ENCODE peak calls at places on chromosomes 7 and 10, in four cellular contexts. W is HCT116, G is K562, J is HepG2. V is an unnamed sample.

GRCh38 chr10:79333513-79333912 is 13.8 kb upstream of the PPIF start:
- DNase-seq in G (no peak), W (no peak), J (no peak), V (no peak)

GRCh38 chr10:24824124-24824523 is 100.4 kb upstream of the ARHGAP21 start:
- DNase-seq in W (no peak), G (no peak), J (no peak), V (no peak)

GRCh38 chr7:17654940-17655339 is 285.4 kb downstream of the SNX13 start:
- DNase-seq in J (no peak), W (no peak), G (no peak), V (no peak)

GRCh38 chr7:129553861-129554530 is 51.7 kb downstream of the SMKR1 start:
- DNase-seq in J (no peak), W (no peak), G (peak; percentile 48), V (no peak)

GRCh38 chr10:13100349-13101294 is 659 bp downstream of the OPTN start:
- DNase-seq in J (peak; percentile 15), G (no peak), W (no peak), V (no peak)

GRCh38 chr7:72321081-72321480 is 91.1 kb downstream of the CALN1 start:
- DNase-seq in J (no peak), W (no peak), G (no peak), V (no peak)

GRCh38 chr7:69232445-69233376 is 365.6 kb upstream of the AUTS2 start:
- DNase-seq in G (no peak), J (no peak), W (no peak), V (no peak)

GRCh38 chr7:154777023-154777422 is 225.9 kb downstream of the PAXIP1 start:
- DNase-seq in G (peak; percentile 18), J (no peak), W (peak; percentile 12), V (peak; percentile 18)

GRCh38 chr10:114624422-114624821 is 33.7 kb downstream of the ABLIM1 start:
- DNase-seq in G (no peak), J (no peak), W (no peak), V (no peak)

GRCh38 chr7:13336227-13336626 is 648.8 kb downstream of the ARL4A start:
- DNase-seq in G (no peak), J (no peak), W (no peak), V (no peak)

GRCh38 chr10:34244787-34245484 is 570.2 kb downstream of the PARD3 start:
- DNase-seq in W (no peak), G (no peak), J (no peak), V (no peak)

GRCh38 chr10:65786279-65786678 is 1139.6 kb upstream of the LRRTM3 start:
- DNase-seq in G (no peak), J (no peak), W (no peak), V (no peak)

GRCh38 chr7:116177009-116177408 is 33.3 kb upstream of the TES start:
- DNase-seq in G (no peak), W (no peak), J (no peak), V (no peak)

GRCh38 chr10:132186488-132187413 is at the start of gene DPYSL4:
- DNase-seq in G (peak; percentile 5), W (no peak), J (no peak), V (no peak)

GRCh38 chr7:131284702-131285419 is 42.8 kb upstream of the MKLN1 start:
- DNase-seq in J (no peak), G (no peak), W (no peak), V (no peak)

GRCh38 chr7:141073641-141074161 is at the start of gene TMEM178B:
- DNase-seq in J (no peak), G (no peak), W (no peak), V (no peak)
- H3K27me3 ChIP-seq in J (peaks cover 9% of the 10 kb centered on the region), G (peaks cover 52% of the 10 kb centered on the region), W (peaks cover 12% of the 10 kb centered on the region), V (peaks cover 54% of the 10 kb centered on the region)

GRCh38 chr7:80044796-80045195 is 89.8 kb upstream of the GNAI1 start:
- DNase-seq in J (no peak), W (no peak), G (no peak), V (no peak)

GRCh38 chr7:80047856-80048459 is 86.7 kb upstream of the GNAI1 start:
- DNase-seq in W (no peak), J (no peak), G (no peak), V (no peak)

GRCh38 chr7:80047032-80047431 is 87.6 kb upstream of the GNAI1 start:
- DNase-seq in J (no peak), W (no peak), G (no peak), V (no peak)
- TF ChIP-seq SIN3A in J (no peak), W (no peak), G (no peak), V (no peak)

GRCh38 chr10:119688033-119688508 is 36.9 kb downstream of the BAG3 start:
- DNase-seq in J (peak; percentile 54), W (no peak), G (peak; percentile 30), V (no peak)

GRCh38 chr10:119691726-119692125 is 34.1 kb upstream of the INPP5F start:
- DNase-seq in G (peak; percentile 66), W (no peak), J (no peak), V (no peak)

GRCh38 chr10:119686465-119687191 is 35.4 kb downstream of the BAG3 start:
- DNase-seq in G (peak; percentile 83), W (peak; percentile 75), J (peak; percentile 70), V (no peak)

GRCh38 chr10:119689016-119689564 is 36.8 kb upstream of the INPP5F start:
- DNase-seq in W (no peak), G (no peak), J (no peak), V (no peak)

DNA sequence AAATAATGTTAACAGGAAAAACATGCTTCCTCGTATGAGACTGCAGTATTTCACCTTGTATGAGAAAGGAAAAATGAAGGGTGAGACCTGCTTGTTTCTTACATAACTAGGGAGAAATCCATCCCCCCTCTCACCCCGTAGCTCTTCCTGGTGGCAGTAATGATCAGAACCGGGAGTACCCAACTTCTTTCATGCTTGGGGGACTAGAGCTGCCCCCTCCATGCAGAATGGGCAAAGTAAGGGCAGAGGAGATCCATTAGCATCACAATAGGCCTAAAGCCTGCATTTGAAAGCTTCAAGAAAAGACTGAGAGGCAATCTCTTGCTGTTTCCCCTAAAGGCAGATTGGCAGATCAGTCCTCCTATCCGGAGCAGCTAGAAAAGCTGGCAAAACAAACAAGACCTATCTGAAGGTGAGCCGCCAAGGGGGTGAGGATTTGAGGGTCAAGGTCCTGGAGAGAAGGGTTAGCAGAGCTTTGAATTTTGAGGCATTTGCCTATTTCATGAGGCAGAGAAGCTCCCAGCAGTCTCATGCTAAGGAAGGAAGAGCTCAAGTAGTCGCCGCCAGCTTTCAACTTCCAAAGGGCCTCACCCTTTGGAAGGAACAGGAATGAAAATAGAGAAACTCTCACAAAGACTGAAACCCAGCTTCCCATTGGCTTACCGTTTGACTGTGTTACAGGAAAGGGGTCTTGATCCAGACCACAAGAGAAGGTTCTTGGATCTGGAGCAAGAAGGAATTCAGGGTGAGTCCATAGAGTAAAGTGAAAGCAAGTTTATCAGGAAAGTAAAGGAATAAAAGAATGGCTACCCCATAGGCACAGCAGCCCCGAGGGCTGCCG is 36.2 kb downstream of the BAG3 start:
- DNase-seq in J (peak; percentile 65), W (no peak), G (no peak), V (no peak)
- H3K4me3 ChIP-seq in J (peak overlapping the region; percentile 63), W (no peak overlapping the region), G (no peak overlapping the region), V (peak overlapping the region; percentile 40)

GRCh38 chr10:70146489-70147488 is at the start of gene TYSND1:
- DNase-seq in W (peak; percentile 98), G (no peak), J (peak; percentile 97), V (peak; percentile 93)
- H3K27me3 ChIP-seq in W (no peaks in the 10 kb centered on the region), G (no peaks in the 10 kb centered on the region), J (no peaks in the 10 kb centered on the region), V (no peaks in the 10 kb centered on the region)

V was measured in Panc1.